ENCODE peak calls at places on chromosomes 13 and 19, in nine cellular contexts. One of them, this sample, is unnamed.

GRCh38 chr13:33677215-33677614 is 140.7 kb upstream of the RFC3 start:
- DNase-seq in left lung: no peak
- DNase-seq in progenitor cell of endocrine pancreas: no peak
- DNase-seq in HFF-Myc: no peak
- DNase-seq in choroid plexus epithelial cell: no peak
- DNase-seq in tibial artery: no peak
- DNase-seq in mucosa of descending colon: no peak
- DNase-seq in epithelial cell of esophagus: no peak
- DNase-seq in H9: no peak
- DNase-seq in this sample: no peak

GRCh38 chr13:33249066-33249465 is 36.5 kb downstream of the STARD13 start:
- DNase-seq in left lung: no peak
- DNase-seq in progenitor cell of endocrine pancreas: no peak
- DNase-seq in HFF-Myc: no peak
- DNase-seq in choroid plexus epithelial cell: peak; percentile 52
- DNase-seq in tibial artery: no peak
- DNase-seq in mucosa of descending colon: no peak
- DNase-seq in epithelial cell of esophagus: peak; percentile 54
- DNase-seq in H9: no peak
- DNase-seq in this sample: no peak

GRCh38 chr19:8577247-8577646 is at the start of gene MYO1F:
- DNase-seq in left lung: peak; percentile 83
- DNase-seq in progenitor cell of endocrine pancreas: no peak
- DNase-seq in HFF-Myc: no peak
- DNase-seq in choroid plexus epithelial cell: no peak
- DNase-seq in tibial artery: peak; percentile 77
- DNase-seq in mucosa of descending colon: peak; percentile 54
- DNase-seq in epithelial cell of esophagus: no peak
- DNase-seq in H9: no peak
- DNase-seq in this sample: no peak

GRCh38 chr19:23882493-23882892 is 32.2 kb upstream of the ZNF726 start:
- DNase-seq in left lung: no peak
- DNase-seq in progenitor cell of endocrine pancreas: no peak
- DNase-seq in HFF-Myc: no peak
- DNase-seq in choroid plexus epithelial cell: no peak
- DNase-seq in tibial artery: no peak
- DNase-seq in mucosa of descending colon: peak; percentile 68
- DNase-seq in epithelial cell of esophagus: no peak
- DNase-seq in H9: no peak
- DNase-seq in this sample: no peak

GRCh38 chr19:6198896-6199239 is 63.4 kb downstream of the ACSBG2 start:
- DNase-seq in left lung: no peak
- DNase-seq in progenitor cell of endocrine pancreas: no peak
- DNase-seq in HFF-Myc: no peak
- DNase-seq in choroid plexus epithelial cell: no peak
- DNase-seq in tibial artery: no peak
- DNase-seq in mucosa of descending colon: no peak
- DNase-seq in epithelial cell of esophagus: no peak
- DNase-seq in H9: no peak
- DNase-seq in this sample: no peak

GRCh38 chr19:53365899-53366493 is 491 bp downstream of the ZNF525 start:
- DNase-seq in left lung: no peak
- DNase-seq in progenitor cell of endocrine pancreas: no peak
- DNase-seq in HFF-Myc: no peak
- DNase-seq in choroid plexus epithelial cell: no peak
- DNase-seq in tibial artery: no peak
- DNase-seq in mucosa of descending colon: peak; percentile 62
- DNase-seq in epithelial cell of esophagus: peak; percentile 37
- DNase-seq in H9: no peak
- DNase-seq in this sample: peak; percentile 41

GRCh38 chr19:14467391-14467790 is 7.8 kb downstream of the PTGER1 start:
- DNase-seq in left lung: no peak
- DNase-seq in progenitor cell of endocrine pancreas: no peak
- DNase-seq in HFF-Myc: no peak
- DNase-seq in choroid plexus epithelial cell: no peak
- DNase-seq in tibial artery: no peak
- DNase-seq in mucosa of descending colon: no peak
- DNase-seq in epithelial cell of esophagus: no peak
- DNase-seq in H9: no peak
- DNase-seq in this sample: no peak

GRCh38 chr13:113421673-113422270 is 31.5 kb downstream of the ADPRHL1 start:
- DNase-seq in left lung: no peak
- DNase-seq in progenitor cell of endocrine pancreas: no peak
- DNase-seq in HFF-Myc: no peak
- DNase-seq in choroid plexus epithelial cell: peak; percentile 55
- DNase-seq in tibial artery: no peak
- DNase-seq in mucosa of descending colon: peak; percentile 36
- DNase-seq in epithelial cell of esophagus: no peak
- DNase-seq in H9: no peak
- DNase-seq in this sample: no peak

GRCh38 chr19:1097810-1098176 is 2.6 kb upstream of the POLR2E start:
- DNase-seq in left lung: no peak
- DNase-seq in progenitor cell of endocrine pancreas: no peak
- DNase-seq in HFF-Myc: no peak
- DNase-seq in choroid plexus epithelial cell: no peak
- DNase-seq in tibial artery: no peak
- DNase-seq in mucosa of descending colon: no peak
- DNase-seq in epithelial cell of esophagus: no peak
- DNase-seq in H9: no peak
- DNase-seq in this sample: no peak

GRCh38 chr19:55253842-55254624 is 4.8 kb downstream of the PPP6R1 start:
- DNase-seq in left lung: no peak
- DNase-seq in progenitor cell of endocrine pancreas: no peak
- DNase-seq in HFF-Myc: no peak
- DNase-seq in choroid plexus epithelial cell: no peak
- DNase-seq in tibial artery: no peak
- DNase-seq in mucosa of descending colon: peak; percentile 39
- DNase-seq in epithelial cell of esophagus: no peak
- DNase-seq in H9: no peak
- DNase-seq in this sample: no peak

GRCh38 chr19:20278342-20278741 is 111.3 kb downstream of the ZNF486 start:
- DNase-seq in left lung: no peak
- DNase-seq in progenitor cell of endocrine pancreas: no peak
- DNase-seq in HFF-Myc: no peak
- DNase-seq in choroid plexus epithelial cell: no peak
- DNase-seq in tibial artery: no peak
- DNase-seq in mucosa of descending colon: no peak
- DNase-seq in epithelial cell of esophagus: peak; percentile 41
- DNase-seq in H9: peak; percentile 53
- DNase-seq in this sample: peak; percentile 33

GRCh38 chr13:28597641-28598040 is 61.3 kb upstream of the POMP start:
- DNase-seq in left lung: no peak
- DNase-seq in progenitor cell of endocrine pancreas: no peak
- DNase-seq in HFF-Myc: no peak
- DNase-seq in choroid plexus epithelial cell: peak; percentile 84
- DNase-seq in tibial artery: no peak
- DNase-seq in mucosa of descending colon: no peak
- DNase-seq in epithelial cell of esophagus: no peak
- DNase-seq in H9: no peak
- DNase-seq in this sample: no peak

GRCh38 chr19:45817725-45818301 is 2.7 kb upstream of the RSPH6A start:
- DNase-seq in left lung: no peak
- DNase-seq in progenitor cell of endocrine pancreas: no peak
- DNase-seq in HFF-Myc: no peak
- DNase-seq in choroid plexus epithelial cell: no peak
- DNase-seq in tibial artery: no peak
- DNase-seq in mucosa of descending colon: no peak
- DNase-seq in epithelial cell of esophagus: peak; percentile 53
- DNase-seq in H9: peak; percentile 70
- DNase-seq in this sample: peak; percentile 61

GRCh38 chr13:111659842-111660241 is 339.4 kb downstream of the TEX29 start:
- DNase-seq in left lung: no peak
- DNase-seq in progenitor cell of endocrine pancreas: no peak
- DNase-seq in HFF-Myc: no peak
- DNase-seq in choroid plexus epithelial cell: no peak
- DNase-seq in tibial artery: no peak
- DNase-seq in mucosa of descending colon: no peak
- DNase-seq in epithelial cell of esophagus: no peak
- DNase-seq in H9: no peak
- DNase-seq in this sample: no peak

GRCh38 chr19:2011169-2011568 is 4.3 kb downstream of the BTBD2 start:
- DNase-seq in left lung: no peak
- DNase-seq in progenitor cell of endocrine pancreas: no peak
- DNase-seq in HFF-Myc: no peak
- DNase-seq in choroid plexus epithelial cell: no peak
- DNase-seq in tibial artery: no peak
- DNase-seq in mucosa of descending colon: no peak
- DNase-seq in epithelial cell of esophagus: no peak
- DNase-seq in H9: no peak
- DNase-seq in this sample: no peak

GRCh38 chr19:37928527-37929286 is 21.7 kb downstream of the SIPA1L3 start:
- DNase-seq in left lung: no peak
- DNase-seq in progenitor cell of endocrine pancreas: no peak
- DNase-seq in HFF-Myc: no peak
- DNase-seq in choroid plexus epithelial cell: no peak
- DNase-seq in tibial artery: no peak
- DNase-seq in mucosa of descending colon: no peak
- DNase-seq in epithelial cell of esophagus: no peak
- DNase-seq in H9: peak; percentile 52
- DNase-seq in this sample: no peak

GRCh38 chr13:47788844-47789243 is 212.2 kb downstream of the SUCLA2 start:
- DNase-seq in left lung: no peak
- DNase-seq in progenitor cell of endocrine pancreas: no peak
- DNase-seq in HFF-Myc: no peak
- DNase-seq in choroid plexus epithelial cell: no peak
- DNase-seq in tibial artery: no peak
- DNase-seq in mucosa of descending colon: no peak
- DNase-seq in epithelial cell of esophagus: no peak
- DNase-seq in H9: no peak
- DNase-seq in this sample: no peak

GRCh38 chr13:113607477-113608245 is 23.1 kb downstream of the TFDP1 start:
- DNase-seq in left lung: peak; percentile 79
- DNase-seq in progenitor cell of endocrine pancreas: no peak
- DNase-seq in HFF-Myc: no peak
- DNase-seq in choroid plexus epithelial cell: no peak
- DNase-seq in tibial artery: no peak
- DNase-seq in mucosa of descending colon: no peak
- DNase-seq in epithelial cell of esophagus: no peak
- DNase-seq in H9: no peak
- DNase-seq in this sample: no peak

GRCh38 chr19:11335449-11336146 is 3.9 kb downstream of the RAB3D start:
- DNase-seq in left lung: no peak
- DNase-seq in progenitor cell of endocrine pancreas: no peak
- DNase-seq in HFF-Myc: no peak
- DNase-seq in choroid plexus epithelial cell: no peak
- DNase-seq in tibial artery: no peak
- DNase-seq in mucosa of descending colon: no peak
- DNase-seq in epithelial cell of esophagus: no peak
- DNase-seq in H9: no peak
- DNase-seq in this sample: no peak

GRCh38 chr19:46574533-46574932 is 26.6 kb upstream of the CALM3 start:
- DNase-seq in left lung: no peak
- DNase-seq in progenitor cell of endocrine pancreas: no peak
- DNase-seq in HFF-Myc: no peak
- DNase-seq in choroid plexus epithelial cell: peak; percentile 47
- DNase-seq in tibial artery: no peak
- DNase-seq in mucosa of descending colon: no peak
- DNase-seq in epithelial cell of esophagus: no peak
- DNase-seq in H9: no peak
- DNase-seq in this sample: no peak

GRCh38 chr13:50531917-50532899 is 311.3 kb downstream of the DLEU7 start:
- DNase-seq in left lung: no peak
- DNase-seq in progenitor cell of endocrine pancreas: no peak
- DNase-seq in HFF-Myc: no peak
- DNase-seq in choroid plexus epithelial cell: peak; percentile 69
- DNase-seq in tibial artery: no peak
- DNase-seq in mucosa of descending colon: peak; percentile 55
- DNase-seq in epithelial cell of esophagus: peak; percentile 48
- DNase-seq in H9: no peak
- DNase-seq in this sample: no peak
- TF ChIP-seq CTCF in left lung: peak; percentile 48
- TF ChIP-seq CTCF in progenitor cell of endocrine pancreas: peak; percentile 50
- TF ChIP-seq CTCF in HFF-Myc: peak; percentile 37
- TF ChIP-seq CTCF in choroid plexus epithelial cell: peak; percentile 60
- TF ChIP-seq CTCF in tibial artery: peak; percentile 64
- TF ChIP-seq CTCF in mucosa of descending colon: no peak
- TF ChIP-seq CTCF in epithelial cell of esophagus: peak; percentile 63
- TF ChIP-seq CTCF in H9: peak; percentile 58
- TF ChIP-seq CTCF in this sample: no peak

GRCh38 chr13:103236213-103236612 is 170.0 kb upstream of the SLC10A2 start:
- DNase-seq in left lung: no peak
- DNase-seq in progenitor cell of endocrine pancreas: no peak
- DNase-seq in HFF-Myc: no peak
- DNase-seq in choroid plexus epithelial cell: peak; percentile 32
- DNase-seq in tibial artery: no peak
- DNase-seq in mucosa of descending colon: no peak
- DNase-seq in epithelial cell of esophagus: peak; percentile 48
- DNase-seq in H9: no peak
- DNase-seq in this sample: no peak
- TF ChIP-seq CTCF in left lung: no peak
- TF ChIP-seq CTCF in progenitor cell of endocrine pancreas: no peak
- TF ChIP-seq CTCF in HFF-Myc: no peak
- TF ChIP-seq CTCF in choroid plexus epithelial cell: peak; percentile 58
- TF ChIP-seq CTCF in tibial artery: no peak
- TF ChIP-seq CTCF in mucosa of descending colon: no peak
- TF ChIP-seq CTCF in epithelial cell of esophagus: peak; percentile 39
- TF ChIP-seq CTCF in H9: no peak
- TF ChIP-seq CTCF in this sample: no peak

GRCh38 chr19:5052515-5052914 is 83.6 kb downstream of the KDM4B start:
- DNase-seq in left lung: no peak
- DNase-seq in progenitor cell of endocrine pancreas: no peak
- DNase-seq in HFF-Myc: no peak
- DNase-seq in choroid plexus epithelial cell: no peak
- DNase-seq in tibial artery: no peak
- DNase-seq in mucosa of descending colon: no peak
- DNase-seq in epithelial cell of esophagus: no peak
- DNase-seq in H9: peak; percentile 55
- DNase-seq in this sample: no peak
- TF ChIP-seq CTCF in left lung: no peak
- TF ChIP-seq CTCF in progenitor cell of endocrine pancreas: peak; percentile 26
- TF ChIP-seq CTCF in HFF-Myc: no peak
- TF ChIP-seq CTCF in choroid plexus epithelial cell: peak; percentile 38
- TF ChIP-seq CTCF in tibial artery: no peak
- TF ChIP-seq CTCF in mucosa of descending colon: no peak
- TF ChIP-seq CTCF in epithelial cell of esophagus: no peak
- TF ChIP-seq CTCF in H9: peak; percentile 55
- TF ChIP-seq CTCF in this sample: no peak

DNA sequence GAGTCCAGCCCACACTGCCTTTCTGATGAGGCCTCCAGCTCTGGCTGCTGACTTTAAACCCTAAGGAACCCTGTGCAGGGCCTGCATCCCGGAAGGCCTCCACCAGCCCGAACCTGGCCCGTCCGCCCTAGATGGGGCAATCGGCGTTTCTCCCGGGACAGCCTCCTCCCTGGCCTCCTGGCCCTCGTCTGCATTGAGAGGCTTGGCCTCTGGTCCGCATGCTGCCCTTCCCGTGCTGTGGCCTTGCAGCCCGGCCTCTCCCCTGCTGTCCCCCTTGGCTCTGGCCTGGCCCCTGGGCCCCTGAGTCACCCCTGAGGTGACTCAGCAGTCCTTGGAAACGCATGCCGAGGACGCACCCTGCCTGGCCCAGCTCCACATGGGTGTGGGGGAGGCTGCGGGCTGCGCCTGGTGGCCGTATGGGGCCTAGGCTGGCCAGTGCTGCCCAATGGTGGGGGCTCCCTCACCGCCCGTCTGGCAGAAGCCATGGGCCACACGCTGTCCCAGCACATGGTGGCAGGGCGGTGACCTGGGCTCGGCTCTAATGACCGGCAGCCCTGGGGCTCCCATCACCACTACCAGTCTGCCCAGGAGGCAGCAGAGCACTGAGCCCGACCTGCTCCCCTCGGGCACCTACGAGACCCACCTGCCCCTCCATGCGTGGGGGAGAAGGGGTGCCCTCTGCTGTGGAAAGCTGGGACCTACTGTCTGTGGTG is 25.7 kb downstream of the SH3GL1 start:
- DNase-seq in left lung: peak; percentile 78
- DNase-seq in progenitor cell of endocrine pancreas: no peak
- DNase-seq in HFF-Myc: no peak
- DNase-seq in choroid plexus epithelial cell: peak; percentile 64
- DNase-seq in tibial artery: peak; percentile 96
- DNase-seq in mucosa of descending colon: peak; percentile 46
- DNase-seq in epithelial cell of esophagus: peak; percentile 81
- DNase-seq in H9: peak; percentile 59
- DNase-seq in this sample: no peak
- TF ChIP-seq CTCF in left lung: peak; percentile 17
- TF ChIP-seq CTCF in progenitor cell of endocrine pancreas: no peak
- TF ChIP-seq CTCF in HFF-Myc: no peak
- TF ChIP-seq CTCF in choroid plexus epithelial cell: no peak
- TF ChIP-seq CTCF in tibial artery: no peak
- TF ChIP-seq CTCF in mucosa of descending colon: no peak
- TF ChIP-seq CTCF in epithelial cell of esophagus: no peak
- TF ChIP-seq CTCF in H9: no peak
- TF ChIP-seq CTCF in this sample: no peak

This sample was measured in glutamatergic neuron.